ENCODE peak calls at places on chromosomes 6 and 20, in eight cellular contexts. I is body of pancreas; B is CD8-positive, alpha-beta memory T cell; C is ovary; Y is effector memory CD4-positive, alpha-beta T cell; M is astrocyte of the cerebellum; U is mammary epithelial cell; J is Peyer's patch. G is an unnamed sample.

GRCh38 chr20:51917886-51918545 is 115.7 kb upstream of the SALL4 start:
- DNase-seq in C (no peak), I (no peak), Y (no peak), J (no peak), M (no peak), B (no peak), U (no peak), G (peak; percentile 69)

GRCh38 chr6:13331516-13332348 is 3.4 kb upstream of the TBC1D7 start:
- DNase-seq in Y (no peak), U (peak; percentile 42), I (no peak), M (no peak), B (no peak), C (no peak), J (no peak), G (peak; percentile 31)

GRCh38 chr20:19966840-19967239 is 50.3 kb upstream of the NAA20 start:
- DNase-seq in Y (no peak), J (no peak), I (peak; percentile 60), B (no peak), U (no peak), C (no peak), M (no peak), G (no peak)

GRCh38 chr6:52522655-52523054 is 54.2 kb downstream of the TRAM2 start:
- DNase-seq in Y (no peak), B (no peak), I (no peak), M (no peak), J (no peak), U (no peak), C (no peak), G (no peak)

GRCh38 chr6:34958748-34959147 is 69.7 kb downstream of the ANKS1A start:
- DNase-seq in B (no peak), I (no peak), M (no peak), C (no peak), U (no peak), J (no peak), Y (no peak), G (no peak)

GRCh38 chr6:97306946-97307345 is 23.9 kb upstream of the MMS22L start:
- DNase-seq in U (no peak), I (no peak), Y (no peak), C (no peak), M (no peak), B (no peak), J (no peak), G (no peak)

GRCh38 chr20:426564-426963 is 18.5 kb downstream of the RBCK1 start:
- DNase-seq in B (no peak), J (no peak), C (no peak), I (no peak), M (no peak), Y (no peak), U (no peak), G (no peak)

GRCh38 chr20:59664389-59665055 is 60.2 kb downstream of the PHACTR3 start:
- DNase-seq in I (no peak), C (no peak), B (no peak), M (no peak), U (no peak), Y (no peak), J (no peak), G (no peak)

GRCh38 chr20:21027569-21027968 is 78.6 kb downstream of the LINC00237 start:
- DNase-seq in I (no peak), M (no peak), Y (no peak), C (no peak), U (no peak), B (no peak), J (no peak), G (peak; percentile 54)

GRCh38 chr6:36600564-36601146 is 6.5 kb downstream of the SRSF3 start:
- DNase-seq in U (no peak), M (no peak), J (peak; percentile 3), I (no peak), C (no peak), B (no peak), Y (no peak), G (no peak)

GRCh38 chr6:85771925-85772430 is 129.3 kb upstream of the SYNCRIP start:
- DNase-seq in M (no peak), U (no peak), C (no peak), I (no peak), J (no peak), B (no peak), Y (no peak), G (no peak)

GRCh38 chr6:99501762-99502161 is 13.5 kb downstream of the USP45 start:
- DNase-seq in M (no peak), Y (no peak), C (no peak), I (no peak), B (no peak), J (no peak), U (no peak), G (no peak)

GRCh38 chr6:168941036-168941435 is 312.6 kb downstream of the THBS2 start:
- DNase-seq in M (no peak), B (no peak), I (no peak), Y (no peak), C (peak; percentile 48), U (no peak), J (no peak), G (no peak)

GRCh38 chr6:105069821-105070445 is 109.9 kb downstream of the POPDC3 start:
- DNase-seq in U (peak; percentile 16), J (no peak), M (no peak), I (no peak), C (no peak), Y (no peak), B (no peak), G (no peak)

GRCh38 chr6:25041676-25042598 is 106.2 kb upstream of the RIPOR2 start:
- DNase-seq in I (no peak), Y (peak; percentile 46), U (no peak), J (peak; percentile 76), B (peak; percentile 68), C (no peak), M (no peak), G (no peak)

GRCh38 chr6:18509871-18510643 is 122.9 kb downstream of the RNF144B start:
- DNase-seq in C (no peak), U (no peak), Y (no peak), J (no peak), M (no peak), I (no peak), B (no peak), G (no peak)

GRCh38 chr6:17061097-17061496 is 40.8 kb upstream of the STMND1 start:
- DNase-seq in C (no peak), B (no peak), U (no peak), M (no peak), Y (no peak), J (no peak), I (no peak), G (no peak)

DNA sequence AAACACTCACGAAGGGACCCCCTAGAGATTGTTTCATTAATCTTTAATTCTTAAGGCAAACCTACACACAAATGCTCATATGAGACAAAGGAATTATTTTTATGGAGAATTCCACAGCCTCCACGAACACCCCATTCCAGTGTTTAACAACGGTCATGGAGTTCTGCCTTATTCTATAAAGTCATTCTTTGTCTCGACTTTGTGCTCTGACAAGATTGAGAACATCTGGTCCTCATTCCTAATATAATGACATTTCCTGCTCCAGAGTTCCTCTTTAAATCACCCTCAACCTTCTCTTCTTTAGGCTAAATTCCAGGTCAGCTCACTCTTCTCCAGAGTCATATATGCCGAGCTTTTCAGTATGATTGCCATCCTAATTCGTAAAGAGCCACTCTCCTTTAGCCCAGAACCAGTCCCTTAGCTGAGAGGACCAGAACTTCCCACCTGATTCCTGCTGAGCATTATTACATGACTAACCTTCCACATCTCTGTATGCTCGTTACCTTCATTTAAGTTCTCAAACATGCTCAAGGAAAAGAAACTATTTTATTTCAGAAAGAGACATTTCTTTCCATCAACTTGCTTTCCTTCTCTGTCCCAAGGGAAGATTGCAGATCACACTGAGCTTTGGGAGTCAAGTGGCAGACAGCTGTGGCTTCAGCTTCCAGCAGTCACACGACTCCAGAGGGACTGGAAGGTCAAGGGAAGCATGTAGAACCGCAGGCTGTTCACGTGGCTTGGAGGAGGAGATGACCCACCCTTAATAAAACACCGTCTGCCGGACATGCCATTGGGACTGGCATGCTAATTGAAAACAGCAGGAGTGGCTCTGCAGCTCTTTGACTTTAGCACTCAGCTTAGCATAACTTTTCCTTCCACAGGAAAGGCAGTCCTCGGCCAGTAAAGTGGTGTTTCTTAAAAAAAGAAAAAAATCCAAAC is 467.1 kb upstream of the HSF2 start:
- DNase-seq in Y (no peak), C (no peak), I (no peak), B (no peak), M (peak; percentile 47), U (no peak), J (no peak), G (peak; percentile 51)
- H3K4me3 ChIP-seq in Y (no peak overlapping the region), C (no peak overlapping the region), I (no peak overlapping the region), B (no peak overlapping the region), M (no peak overlapping the region), U (no peak overlapping the region), J (no peak overlapping the region), G (no peak overlapping the region)

GRCh38 chr20:32480361-32481199 is 104.6 kb downstream of the NOL4L start:
- DNase-seq in U (no peak), M (no peak), Y (no peak), C (no peak), J (no peak), I (no peak), B (peak; percentile 22), G (peak; percentile 41)
- H3K4me3 ChIP-seq in U (no peak overlapping the region), M (peak overlapping the region; percentile 71), Y (no peak overlapping the region), C (no peak overlapping the region), J (no peak overlapping the region), I (no peak overlapping the region), B (no peak overlapping the region), G (no peak overlapping the region)

DNA sequence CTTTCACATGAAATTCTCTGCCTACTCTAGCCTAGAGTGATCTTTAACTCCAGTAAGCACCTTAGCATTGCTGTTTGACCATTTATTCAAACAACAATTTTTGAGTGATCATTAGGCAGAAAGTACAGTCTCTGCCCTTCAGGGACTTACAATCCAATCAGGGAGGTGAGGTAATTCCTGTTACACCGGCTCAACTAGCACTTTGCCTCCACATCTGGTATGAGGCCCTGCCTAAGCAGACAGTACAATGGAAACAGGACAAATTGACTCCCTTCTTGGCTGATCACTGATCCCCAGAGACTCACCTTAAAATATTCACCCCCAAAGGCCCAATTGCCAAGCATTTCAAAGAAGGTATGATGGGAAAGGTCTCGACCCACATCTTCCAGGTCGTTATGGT is 1.4 kb downstream of the AARS2 start:
- DNase-seq in U (no peak), I (no peak), M (no peak), Y (no peak), J (no peak), B (no peak), C (no peak), G (no peak)
- H3K4me3 ChIP-seq in U (peak overlapping the region; percentile 78), I (no peak overlapping the region), M (no peak overlapping the region), Y (no peak overlapping the region), J (no peak overlapping the region), B (no peak overlapping the region), C (no peak overlapping the region), G (no peak overlapping the region)

GRCh38 chr6:43053545-43054205 is at the start of gene CUL7:
- DNase-seq in Y (peak; percentile 79), J (peak; percentile 88), U (peak; percentile 94), C (peak; percentile 94), I (peak; percentile 95), M (peak; percentile 80), B (peak; percentile 93), G (peak; percentile 93)

GRCh38 chr6:43055966-43056365 is 2.3 kb upstream of the CUL7 start:
- DNase-seq in I (no peak), C (no peak), U (no peak), M (no peak), J (no peak), Y (no peak), B (no peak), G (no peak)

GRCh38 chr6:43052842-43053544 is 658 bp downstream of the CUL7 start:
- DNase-seq in C (peak; percentile 38), J (peak; percentile 27), Y (no peak), U (peak; percentile 15), M (no peak), I (peak; percentile 56), B (no peak), G (peak; percentile 47)

GRCh38 chr6:43052225-43052841 is 1.3 kb downstream of the CUL7 start:
- DNase-seq in C (no peak), I (peak; percentile 17), J (no peak), M (no peak), Y (no peak), B (no peak), U (no peak), G (no peak)

GRCh38 chr6:43054206-43054943 is 724 bp upstream of the CUL7 start:
- DNase-seq in C (peak; percentile 41), U (no peak), J (no peak), B (no peak), I (no peak), Y (no peak), M (no peak), G (no peak)
- H3K4me3 ChIP-seq in C (peak overlapping the region; percentile 79), U (no peak overlapping the region), J (peak overlapping the region; percentile 85), B (peak overlapping the region; percentile 55), I (no peak overlapping the region), Y (peak overlapping the region; percentile 71), M (peak overlapping the region; percentile 85), G (peak overlapping the region; percentile 71)